ENCODE peak calls at places on chromosomes 7 and 10, in five cellular contexts. Y, V, G, I and H are unnamed samples.
A peak's percentile ranks its signal among the peaks of the same experiment; 100 is the strongest.

GRCh38 chr10:130993612-130994011 is 317.9 kb downstream of the TCERG1L start:
- DNase-seq in Y (no peak), V (no peak), G (no peak), I (no peak), H (no peak)

GRCh38 chr7:84865560-84865959 is 321.3 kb downstream of the SEMA3D start:
- DNase-seq in Y (no peak), V (no peak), G (no peak), I (no peak), H (no peak)

GRCh38 chr7:78953090-78953489 is 500.4 kb downstream of the MAGI2 start:
- DNase-seq in Y (no peak), V (peak; percentile 22), G (no peak), I (no peak), H (no peak)

GRCh38 chr10:126094537-126094936 is 198.2 kb downstream of the FANK1 start:
- DNase-seq in Y (no peak), V (peak; percentile 42), G (no peak), I (no peak), H (no peak)

GRCh38 chr10:23368816-23369640 is 24.4 kb upstream of the C10orf67 start:
- DNase-seq in Y (no peak), V (no peak), G (no peak), I (no peak), H (no peak)

GRCh38 chr10:48463318-48464003 is 141.4 kb downstream of the ARHGAP22 start:
- DNase-seq in Y (no peak), V (no peak), G (no peak), I (no peak), H (no peak)

GRCh38 chr10:104127411-104127810 is 5.4 kb downstream of the SFR1 start:
- DNase-seq in Y (no peak), V (no peak), G (peak; percentile 2), I (no peak), H (no peak)

GRCh38 chr7:117997862-117998825 is 124.9 kb upstream of the CTTNBP2 start:
- DNase-seq in Y (no peak), V (no peak), G (no peak), I (no peak), H (no peak)

GRCh38 chr7:101681170-101682007 is 52.3 kb upstream of the MYL10 start:
- DNase-seq in Y (peak; percentile 71), V (peak; percentile 87), G (no peak), I (no peak), H (no peak)

GRCh38 chr10:34716958-34717357 is 98.1 kb downstream of the PARD3 start:
- DNase-seq in Y (no peak), V (no peak), G (no peak), I (no peak), H (no peak)

GRCh38 chr7:30905078-30906012 is 6.3 kb upstream of the AQP1 start:
- DNase-seq in Y (no peak), V (no peak), G (no peak), I (no peak), H (no peak)

GRCh38 chr10:1375805-1376170 is 319.6 kb downstream of the WDR37 start:
- DNase-seq in Y (no peak), V (no peak), G (no peak), I (no peak), H (no peak)

GRCh38 chr10:77087406-77087805 is 550.2 kb downstream of the KCNMA1 start:
- DNase-seq in Y (no peak), V (peak; percentile 66), G (no peak), I (no peak), H (no peak)

GRCh38 chr7:100693312-100694195 is 496 bp downstream of the GIGYF1 start:
- DNase-seq in Y (no peak), V (no peak), G (no peak), I (no peak), H (peak; percentile 37)

GRCh38 chr7:47893238-47893637 is 55.0 kb downstream of the PKD1L1 start:
- DNase-seq in Y (no peak), V (no peak), G (no peak), I (no peak), H (peak; percentile 26)

GRCh38 chr10:93777092-93777491 is 19.4 kb downstream of the LGI1 start:
- DNase-seq in Y (no peak), V (no peak), G (no peak), I (no peak), H (no peak)

GRCh38 chr10:70958396-70958795 is 70.0 kb upstream of the PCBD1 start:
- DNase-seq in Y (no peak), V (peak; percentile 25), G (no peak), I (no peak), H (no peak)

GRCh38 chr7:143038635-143039034 is 11.7 kb upstream of the OR9A2 start:
- DNase-seq in Y (no peak), V (no peak), G (no peak), I (no peak), H (no peak)

GRCh38 chr7:2436341-2437104 is 33.1 kb downstream of the CHST12 start:
- DNase-seq in Y (no peak), V (no peak), G (no peak), I (no peak), H (no peak)

GRCh38 chr7:33062023-33062781 is at the start of gene NT5C3A:
- DNase-seq in Y (no peak), V (no peak), G (peak; percentile 6), I (peak; percentile 48), H (peak; percentile 38)

GRCh38 chr10:117382831-117383230 is 7.6 kb upstream of the PDZD8 start:
- DNase-seq in Y (no peak), V (no peak), G (no peak), I (no peak), H (no peak)

GRCh38 chr10:11806706-11807105 is 16.4 kb upstream of the PROSER2 start:
- DNase-seq in Y (no peak), V (no peak), G (no peak), I (no peak), H (no peak)

GRCh38 chr10:50472914-50473313 is 150.8 kb downstream of the SGMS1 start:
- DNase-seq in Y (no peak), V (no peak), G (no peak), I (no peak), H (no peak)